ENCODE peak calls at places on chromosomes 6 and 20, in eight cellular contexts. I is Peyer's patch; C is AML-193; N is stomach; D is mucosa of descending colon; E is dorsolateral prefrontal cortex; G is stimulated activated CD8-positive, alpha-beta memory T cell treated with anti-CD3 and anti-CD28 coated beads, Interleukin-7, amount 100 ng/mL, for 4 hours; V is ureter. F is an unnamed sample.

GRCh38 chr6:24131751-24132150 is 5.7 kb downstream of the NRSN1 start:
- DNase-seq in I (no peak), C (no peak), N (no peak), D (no peak), E (no peak), G (no peak), V (no peak), F (no peak)

GRCh38 chr6:145815875-145816274 is 1.3 kb upstream of the FBXO30 start:
- DNase-seq in I (no peak), C (no peak), N (no peak), D (no peak), E (no peak), G (no peak), V (no peak), F (no peak)

GRCh38 chr6:153526479-153526878 is 395.4 kb upstream of the RGS17 start:
- DNase-seq in I (no peak), C (no peak), N (no peak), D (no peak), E (no peak), G (no peak), V (no peak), F (no peak)

GRCh38 chr6:105626290-105627158 is 223.6 kb upstream of the PREP start:
- DNase-seq in I (no peak), C (no peak), N (no peak), D (no peak), E (no peak), G (no peak), V (no peak), F (no peak)

GRCh38 chr6:147642458-147642857 is 134.0 kb downstream of the SAMD5 start:
- DNase-seq in I (no peak), C (no peak), N (no peak), D (no peak), E (no peak), G (no peak), V (no peak), F (no peak)

GRCh38 chr6:169990095-169991030 is 238.9 kb downstream of the ERMARD start:
- DNase-seq in I (peak), C (peak), N (peak), D (peak), E (no peak), G (peak), V (no peak), F (peak)

GRCh38 chr20:47334022-47334551 is 22.4 kb downstream of the ZMYND8 start:
- DNase-seq in I (no peak), C (no peak), N (no peak), D (no peak), E (no peak), G (no peak), V (no peak), F (no peak)

GRCh38 chr20:47326718-47327137 is 29.8 kb downstream of the ZMYND8 start:
- DNase-seq in I (no peak), C (no peak), N (no peak), D (no peak), E (no peak), G (no peak), V (no peak), F (no peak)

GRCh38 chr6:12208190-12208589 is 82.0 kb upstream of the EDN1 start:
- DNase-seq in I (no peak), C (peak), N (peak), D (no peak), E (no peak), G (peak), V (no peak), F (no peak)

F was measured in activated gamma-delta T cell treated with anti-CD3 and anti-CD28 coated beads, Interleukin-2, amount 50 U/mL, for 16 hours.